ENCODE peak calls at places on chromosomes 3 and 15, in six cellular contexts. T is OCI-LY7, O is neural progenitor cell, R is GM12878, U is cardiac muscle cell, Q is Peyer's patch. Y is an unnamed sample. For H3K4me1, the result is how much of the 10 kb centered on the place peaks cover.

GRCh38 chr15:89328398-89329254 is 6.0 kb downstream of the POLG start:
- DNase-seq in T (no peak), O (no peak), R (no peak), U (no peak), Q (no peak), Y (no peak)

GRCh38 chr15:87740655-87741344 is 515.7 kb downstream of the NTRK3 start:
- DNase-seq in T (no peak), O (no peak), R (no peak), U (no peak), Q (no peak), Y (no peak)

GRCh38 chr3:197532388-197532787 is 23.4 kb downstream of the BDH1 start:
- DNase-seq in T (no peak), O (no peak), R (no peak), U (no peak), Q (no peak), Y (no peak)

GRCh38 chr3:101193957-101194356 is 126.4 kb downstream of the IMPG2 start:
- DNase-seq in T (no peak), O (no peak), R (no peak), U (no peak), Q (no peak), Y (no peak)

GRCh38 chr3:195227871-195228270 is 43.1 kb downstream of the XXYLT1 start:
- DNase-seq in T (no peak), O (no peak), R (no peak), U (no peak), Q (peak), Y (no peak)

GRCh38 chr3:14537590-14538450 is 2.3 kb downstream of the GRIP2 start:
- DNase-seq in T (peak), O (no peak), R (no peak), U (no peak), Q (no peak), Y (peak)

GRCh38 chr15:68431037-68431791 is 749 bp downstream of the ITGA11 start:
- DNase-seq in T (no peak), O (peak), R (no peak), U (peak), Q (peak), Y (peak)

GRCh38 chr15:70328137-70329115 is 230.7 kb upstream of the TLE3 start:
- DNase-seq in T (no peak), O (no peak), R (no peak), U (no peak), Q (peak), Y (peak)

GRCh38 chr3:16012086-16012485 is 162.4 kb upstream of the GALNT15 start:
- DNase-seq in T (no peak), O (no peak), R (no peak), U (no peak), Q (no peak), Y (no peak)

GRCh38 chr3:111545349-111545748 is 3.4 kb downstream of the CD96 start:
- DNase-seq in T (no peak), O (no peak), R (no peak), U (no peak), Q (no peak), Y (no peak)

GRCh38 chr15:33027636-33028035 is 166.9 kb downstream of the FMN1 start:
- DNase-seq in T (no peak), O (no peak), R (no peak), U (no peak), Q (no peak), Y (no peak)

GRCh38 chr15:99343836-99344551 is 92.7 kb downstream of the LRRC28 start:
- DNase-seq in T (peak), O (peak), R (no peak), U (peak), Q (peak), Y (peak)

GRCh38 chr3:196537319-196537984 is 22.3 kb upstream of the SMCO1 start:
- DNase-seq in T (peak), O (peak), R (no peak), U (peak), Q (peak), Y (no peak)

GRCh38 chr15:27089233-27089586 is 118.2 kb downstream of the GABRG3 start:
- DNase-seq in T (no peak), O (no peak), R (no peak), U (no peak), Q (no peak), Y (no peak)

GRCh38 chr15:52730163-52730562 is 51.0 kb upstream of the ATOSA start:
- DNase-seq in T (peak), O (no peak), R (peak), U (no peak), Q (peak), Y (no peak)

GRCh38 chr3:169759256-169759655 is 5.6 kb downstream of the TERC start:
- DNase-seq in T (peak), O (no peak), R (no peak), U (no peak), Q (no peak), Y (no peak)

GRCh38 chr3:51937611-51938450 is 3.9 kb downstream of the RRP9 start:
- DNase-seq in T (no peak), O (no peak), R (no peak), U (no peak), Q (peak), Y (no peak)

GRCh38 chr3:114730397-114730796 is 416.7 kb downstream of the ZBTB20 start:
- DNase-seq in T (no peak), O (no peak), R (no peak), U (no peak), Q (no peak), Y (no peak)

GRCh38 chr3:13069495-13069894 is 3.7 kb downstream of the IQSEC1 start:
- DNase-seq in T (peak), O (no peak), R (peak), U (no peak), Q (peak), Y (no peak)

GRCh38 chr3:135503429-135504083 is 462.0 kb upstream of the PPP2R3A start:
- DNase-seq in T (peak), O (peak), R (peak), U (peak), Q (peak), Y (peak)

GRCh38 chr3:128242818-128243601 is 89.7 kb downstream of the EEFSEC start:
- DNase-seq in T (no peak), O (no peak), R (no peak), U (no peak), Q (no peak), Y (no peak)

GRCh38 chr3:190167936-190168680 is 47.4 kb upstream of the P3H2 start:
- DNase-seq in T (no peak), O (no peak), R (no peak), U (no peak), Q (no peak), Y (no peak)

GRCh38 chr3:168272343-168272984 is 176.7 kb upstream of the GOLIM4 start:
- DNase-seq in T (no peak), O (peak), R (no peak), U (no peak), Q (no peak), Y (no peak)

GRCh38 chr3:46504780-46505179 is 7.0 kb downstream of the RTP3 start:
- DNase-seq in T (no peak), O (no peak), R (peak), U (no peak), Q (no peak), Y (no peak)

GRCh38 chr3:106862067-106862466 is 515.2 kb upstream of the CCDC54 start:
- DNase-seq in T (no peak), O (no peak), R (no peak), U (no peak), Q (no peak), Y (no peak)

GRCh38 chr3:64104691-64105101 is 81.4 kb upstream of the PSMD6 start:
- DNase-seq in T (no peak), O (no peak), R (no peak), U (no peak), Q (no peak), Y (no peak)
- H3K27ac ChIP-seq in T (no peak), O (no peak), R (no peak), U (no peak), Q (no peak), Y (no peak)

DNA sequence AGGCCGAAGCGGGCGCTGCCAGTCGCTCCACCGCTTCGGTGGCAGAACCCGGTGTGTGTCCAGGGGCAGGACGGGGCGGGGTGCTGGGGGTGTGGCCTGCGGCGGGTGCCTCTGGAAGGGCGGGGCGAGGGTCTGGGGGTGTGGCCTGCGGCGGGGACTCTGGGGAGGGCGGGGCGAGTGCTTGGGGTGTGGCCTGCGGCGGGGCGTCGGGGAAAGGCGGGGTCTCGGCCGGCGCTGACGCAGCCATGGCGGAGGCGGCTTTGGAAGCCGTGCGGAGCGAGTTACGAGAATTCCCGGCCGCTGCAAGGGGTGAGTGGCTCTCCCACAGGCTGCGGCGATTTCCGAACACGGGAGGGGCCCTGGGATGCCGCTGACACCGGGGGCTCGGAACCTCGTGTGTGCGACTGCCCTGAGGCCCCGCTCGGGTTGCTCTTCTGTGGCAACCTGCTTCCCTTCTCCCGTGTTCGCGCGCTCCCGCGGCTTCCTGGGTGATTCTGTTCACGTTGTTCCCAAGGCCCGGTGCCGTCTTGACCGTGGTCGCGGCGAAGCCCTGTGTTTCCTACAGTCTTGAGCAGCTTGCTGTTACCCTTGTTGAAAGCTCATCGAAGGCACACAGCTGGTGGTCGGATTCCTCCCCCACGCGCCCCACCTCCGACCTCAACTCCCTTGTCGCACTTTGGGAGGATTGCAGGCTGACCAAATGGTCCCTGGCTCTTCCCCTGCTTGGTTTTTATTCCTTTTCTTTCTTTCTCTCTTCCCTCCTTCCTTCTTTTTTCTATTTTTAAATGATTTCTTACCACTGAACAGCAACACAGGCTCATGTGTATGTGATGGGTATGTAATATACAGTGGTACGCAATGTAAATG is at the start of gene JMJD7:
- DNase-seq in T (peak), O (peak), R (peak), U (peak), Q (peak), Y (peak)
- H3K4me1 ChIP-seq in T (under half), O (under half), R (under half), U (under half), Q (under half), Y (half or more)

GRCh38 chr3:172524611-172525010 is 1.4 kb upstream of the TNFSF10 start:
- DNase-seq in T (no peak), O (no peak), R (no peak), U (no peak), Q (no peak), Y (no peak)

GRCh38 chr3:172525116-172525613 is 1.9 kb upstream of the TNFSF10 start:
- DNase-seq in T (no peak), O (no peak), R (no peak), U (no peak), Q (no peak), Y (no peak)

GRCh38 chr3:172530566-172530965 is 7.3 kb upstream of the TNFSF10 start:
- DNase-seq in T (no peak), O (no peak), R (no peak), U (peak), Q (no peak), Y (no peak)

GRCh38 chr3:172528677-172529076 is 5.4 kb upstream of the TNFSF10 start:
- DNase-seq in T (no peak), O (no peak), R (no peak), U (no peak), Q (no peak), Y (no peak)

GRCh38 chr3:172530101-172530561 is 6.9 kb upstream of the TNFSF10 start:
- DNase-seq in T (no peak), O (no peak), R (no peak), U (no peak), Q (no peak), Y (no peak)
- TF ChIP-seq CTCF in T (no peak), O (no peak), R (no peak), U (no peak), Q (no peak), Y (no peak)

DNA sequence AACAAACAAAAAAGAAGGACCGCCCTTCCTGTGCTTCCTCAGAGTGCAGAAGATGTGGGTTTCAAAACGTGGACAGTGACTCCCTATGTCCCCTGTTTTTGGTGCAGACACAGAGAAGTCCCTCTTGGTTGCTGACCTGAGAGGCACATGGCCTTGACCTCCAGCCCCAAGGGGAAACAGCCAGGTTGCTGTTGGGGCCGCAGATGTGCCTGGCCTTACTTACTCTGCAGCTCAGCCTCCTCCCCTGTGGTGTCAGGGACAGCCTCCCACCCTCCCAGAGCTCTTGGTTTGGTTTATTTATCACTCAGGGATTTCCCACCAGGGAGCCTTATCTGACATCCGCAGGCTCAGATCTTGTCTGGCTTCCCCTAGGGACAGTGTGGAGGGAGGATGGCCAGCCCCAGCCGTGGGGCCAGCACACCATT is 134.5 kb upstream of the ABHD17C start:
- DNase-seq in T (no peak), O (no peak), R (no peak), U (no peak), Q (no peak), Y (no peak)
- H3K27ac ChIP-seq in T (no peak), O (no peak), R (no peak), U (no peak), Q (no peak), Y (no peak)

GRCh38 chr3:134363381-134363755 is 10.9 kb downstream of the AMOTL2 start:
- DNase-seq in T (no peak), O (no peak), R (no peak), U (peak), Q (peak), Y (no peak)

GRCh38 chr3:134364061-134364935 is 9.9 kb downstream of the AMOTL2 start:
- DNase-seq in T (no peak), O (peak), R (no peak), U (peak), Q (peak), Y (peak)

GRCh38 chr3:134362670-134363380 is 11.4 kb downstream of the AMOTL2 start:
- DNase-seq in T (no peak), O (no peak), R (no peak), U (no peak), Q (peak), Y (no peak)

GRCh38 chr3:134361162-134361831 is 12.9 kb downstream of the AMOTL2 start:
- DNase-seq in T (no peak), O (no peak), R (no peak), U (no peak), Q (peak), Y (no peak)

GRCh38 chr3:134362221-134362620 is 12.0 kb downstream of the AMOTL2 start:
- DNase-seq in T (no peak), O (no peak), R (no peak), U (no peak), Q (peak), Y (no peak)
- H3K4me1 ChIP-seq in T (under half), O (under half), R (under half), U (under half), Q (under half), Y (half or more)

GRCh38 chr15:92693922-92694331 is 38.4 kb upstream of the FAM174B start:
- DNase-seq in T (peak), O (peak), R (no peak), U (peak), Q (no peak), Y (no peak)
- TF ChIP-seq CTCF in T (peak), O (peak), R (peak), U (peak), Q (no peak), Y (peak)

DNA sequence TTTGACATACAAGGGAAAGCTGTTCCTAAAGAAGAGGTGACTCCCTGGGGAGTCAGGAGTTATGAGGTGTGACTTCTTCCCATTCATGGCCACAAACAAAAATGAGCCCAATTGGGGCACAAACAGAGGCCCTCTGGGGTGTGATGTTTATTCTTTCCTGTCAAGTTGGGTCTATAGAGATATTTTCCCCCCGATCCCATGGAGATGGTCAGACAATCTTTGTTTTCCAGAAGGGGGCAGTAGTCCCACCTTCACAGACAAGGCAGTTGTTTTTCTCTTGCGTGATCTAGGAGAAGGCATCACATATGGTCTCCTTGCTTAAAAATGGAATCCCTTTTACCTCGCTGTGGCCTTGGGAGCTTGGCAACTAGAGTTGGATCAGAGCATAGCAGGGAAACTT is 110.3 kb downstream of the MFSD1 start:
- DNase-seq in T (no peak), O (no peak), R (no peak), U (no peak), Q (no peak), Y (no peak)
- H3K27ac ChIP-seq in T (no peak), O (no peak), R (no peak), U (no peak), Q (no peak), Y (no peak)